ENCODE peak calls at places on chromosomes 4 and X, in six cellular contexts. One of them, this sample, is unnamed.

GRCh38 chrX:3345281-3346081 is 971 bp downstream of the MXRA5 start:
- DNase-seq in IMR-90: no peak
- DNase-seq in mesenchymal stem cell: peak; percentile 74
- DNase-seq in neuronal stem cell: peak; percentile 23
- DNase-seq in H1: no peak
- DNase-seq in trophoblast cell: peak; percentile 50
- DNase-seq in this sample: peak; percentile 61

GRCh38 chr4:157978680-157979361 is 194.0 kb downstream of the GASK1B start:
- DNase-seq in IMR-90: peak; percentile 64
- DNase-seq in mesenchymal stem cell: peak; percentile 74
- DNase-seq in neuronal stem cell: peak; percentile 67
- DNase-seq in H1: peak; percentile 23
- DNase-seq in trophoblast cell: peak; percentile 79
- DNase-seq in this sample: peak; percentile 45

GRCh38 chr4:56666279-56666678 is 14.8 kb downstream of the HOPX start:
- DNase-seq in IMR-90: no peak
- DNase-seq in mesenchymal stem cell: no peak
- DNase-seq in neuronal stem cell: no peak
- DNase-seq in H1: no peak
- DNase-seq in trophoblast cell: no peak
- DNase-seq in this sample: no peak

GRCh38 chr4:89308161-89308500 is 531 bp upstream of the GPRIN3 start:
- DNase-seq in IMR-90: no peak
- DNase-seq in mesenchymal stem cell: no peak
- DNase-seq in neuronal stem cell: no peak
- DNase-seq in H1: no peak
- DNase-seq in trophoblast cell: no peak
- DNase-seq in this sample: no peak

GRCh38 chr4:37604464-37604863 is 81.7 kb downstream of the RELL1 start:
- DNase-seq in IMR-90: peak; percentile 68
- DNase-seq in mesenchymal stem cell: peak; percentile 43
- DNase-seq in neuronal stem cell: no peak
- DNase-seq in H1: no peak
- DNase-seq in trophoblast cell: peak; percentile 79
- DNase-seq in this sample: no peak

GRCh38 chrX:50747471-50747900 is 66.5 kb downstream of the SHROOM4 start:
- DNase-seq in IMR-90: peak; percentile 45
- DNase-seq in mesenchymal stem cell: peak; percentile 35
- DNase-seq in neuronal stem cell: peak; percentile 12
- DNase-seq in H1: no peak
- DNase-seq in trophoblast cell: peak; percentile 38
- DNase-seq in this sample: no peak

GRCh38 chr4:5705672-5706310 is 2.6 kb downstream of the EVC2 start:
- DNase-seq in IMR-90: no peak
- DNase-seq in mesenchymal stem cell: no peak
- DNase-seq in neuronal stem cell: no peak
- DNase-seq in H1: no peak
- DNase-seq in trophoblast cell: peak; percentile 8
- DNase-seq in this sample: no peak

GRCh38 chrX:39726810-39727209 is 370.9 kb downstream of the BCOR start:
- DNase-seq in IMR-90: peak; percentile 58
- DNase-seq in mesenchymal stem cell: peak; percentile 73
- DNase-seq in neuronal stem cell: no peak
- DNase-seq in H1: no peak
- DNase-seq in trophoblast cell: peak; percentile 25
- DNase-seq in this sample: no peak

GRCh38 chrX:150573702-150574101 is 5.3 kb downstream of the MTM1 start:
- DNase-seq in IMR-90: no peak
- DNase-seq in mesenchymal stem cell: no peak
- DNase-seq in neuronal stem cell: no peak
- DNase-seq in H1: no peak
- DNase-seq in trophoblast cell: no peak
- DNase-seq in this sample: no peak

GRCh38 chr4:13483142-13484044 is 747 bp downstream of the RAB28 start:
- DNase-seq in IMR-90: peak; percentile 74
- DNase-seq in mesenchymal stem cell: peak; percentile 86
- DNase-seq in neuronal stem cell: peak; percentile 71
- DNase-seq in H1: no peak
- DNase-seq in trophoblast cell: peak; percentile 42
- DNase-seq in this sample: peak; percentile 66

GRCh38 chr4:131304686-131305085 is 1844.4 kb upstream of the PCDH10 start:
- DNase-seq in IMR-90: no peak
- DNase-seq in mesenchymal stem cell: peak; percentile 21
- DNase-seq in neuronal stem cell: no peak
- DNase-seq in H1: no peak
- DNase-seq in trophoblast cell: no peak
- DNase-seq in this sample: no peak

GRCh38 chrX:11666180-11666579 is 460 bp upstream of the ARHGAP6 start:
- DNase-seq in IMR-90: no peak
- DNase-seq in mesenchymal stem cell: peak; percentile 32
- DNase-seq in neuronal stem cell: peak; percentile 42
- DNase-seq in H1: no peak
- DNase-seq in trophoblast cell: no peak
- DNase-seq in this sample: peak; percentile 57

GRCh38 chr4:83046693-83047473 is 11.9 kb downstream of the COPS4 start:
- DNase-seq in IMR-90: no peak
- DNase-seq in mesenchymal stem cell: no peak
- DNase-seq in neuronal stem cell: no peak
- DNase-seq in H1: no peak
- DNase-seq in trophoblast cell: no peak
- DNase-seq in this sample: no peak

GRCh38 chrX:69262036-69262905 is 97.0 kb upstream of the PJA1 start:
- DNase-seq in IMR-90: peak; percentile 10
- DNase-seq in mesenchymal stem cell: peak; percentile 23
- DNase-seq in neuronal stem cell: no peak
- DNase-seq in H1: no peak
- DNase-seq in trophoblast cell: no peak
- DNase-seq in this sample: no peak

GRCh38 chr4:128661529-128661928 is 148.0 kb upstream of the JADE1 start:
- DNase-seq in IMR-90: no peak
- DNase-seq in mesenchymal stem cell: no peak
- DNase-seq in neuronal stem cell: no peak
- DNase-seq in H1: no peak
- DNase-seq in trophoblast cell: no peak
- DNase-seq in this sample: no peak

GRCh38 chr4:26220704-26221103 is 100.1 kb upstream of the RBPJ start:
- DNase-seq in IMR-90: peak; percentile 83
- DNase-seq in mesenchymal stem cell: peak; percentile 37
- DNase-seq in neuronal stem cell: no peak
- DNase-seq in H1: no peak
- DNase-seq in trophoblast cell: peak; percentile 88
- DNase-seq in this sample: no peak

GRCh38 chr4:23438764-23439163 is 451.1 kb downstream of the PPARGC1A start:
- DNase-seq in IMR-90: no peak
- DNase-seq in mesenchymal stem cell: no peak
- DNase-seq in neuronal stem cell: no peak
- DNase-seq in H1: no peak
- DNase-seq in trophoblast cell: no peak
- DNase-seq in this sample: no peak

GRCh38 chrX:109934434-109934833 is 68.5 kb upstream of the TMEM164 start:
- DNase-seq in IMR-90: peak; percentile 21
- DNase-seq in mesenchymal stem cell: peak; percentile 63
- DNase-seq in neuronal stem cell: no peak
- DNase-seq in H1: no peak
- DNase-seq in trophoblast cell: no peak
- DNase-seq in this sample: no peak

GRCh38 chr4:101103381-101104142 is 243.8 kb downstream of the PPP3CA start:
- DNase-seq in IMR-90: peak; percentile 48
- DNase-seq in mesenchymal stem cell: peak; percentile 17
- DNase-seq in neuronal stem cell: no peak
- DNase-seq in H1: no peak
- DNase-seq in trophoblast cell: no peak
- DNase-seq in this sample: no peak

GRCh38 chr4:128364565-128364964 is 77.0 kb upstream of the PGRMC2 start:
- DNase-seq in IMR-90: peak; percentile 74
- DNase-seq in mesenchymal stem cell: peak; percentile 35
- DNase-seq in neuronal stem cell: no peak
- DNase-seq in H1: no peak
- DNase-seq in trophoblast cell: no peak
- DNase-seq in this sample: no peak

GRCh38 chrX:11953615-11954014 is 184.7 kb upstream of the FRMPD4 start:
- DNase-seq in IMR-90: peak; percentile 86
- DNase-seq in mesenchymal stem cell: peak; percentile 92
- DNase-seq in neuronal stem cell: peak; percentile 3
- DNase-seq in H1: no peak
- DNase-seq in trophoblast cell: no peak
- DNase-seq in this sample: no peak

GRCh38 chr4:25879991-25880641 is 17.3 kb upstream of the SEL1L3 start:
- DNase-seq in IMR-90: peak; percentile 24
- DNase-seq in mesenchymal stem cell: no peak
- DNase-seq in neuronal stem cell: no peak
- DNase-seq in H1: no peak
- DNase-seq in trophoblast cell: no peak
- DNase-seq in this sample: no peak

GRCh38 chr4:25857851-25858400 is 4.9 kb downstream of the SEL1L3 start:
- DNase-seq in IMR-90: no peak
- DNase-seq in mesenchymal stem cell: no peak
- DNase-seq in neuronal stem cell: no peak
- DNase-seq in H1: no peak
- DNase-seq in trophoblast cell: peak; percentile 60
- DNase-seq in this sample: no peak

GRCh38 chr4:86050516-86050915 is 309.3 kb downstream of the MAPK10 start:
- DNase-seq in IMR-90: no peak
- DNase-seq in mesenchymal stem cell: no peak
- DNase-seq in neuronal stem cell: no peak
- DNase-seq in H1: no peak
- DNase-seq in trophoblast cell: no peak
- DNase-seq in this sample: no peak

GRCh38 chr4:95445251-95445650 is 103.5 kb downstream of the UNC5C start:
- DNase-seq in IMR-90: no peak
- DNase-seq in mesenchymal stem cell: no peak
- DNase-seq in neuronal stem cell: no peak
- DNase-seq in H1: no peak
- DNase-seq in trophoblast cell: no peak
- DNase-seq in this sample: no peak

GRCh38 chrX:14598330-14598729 is 69.0 kb downstream of the GLRA2 start:
- DNase-seq in IMR-90: no peak
- DNase-seq in mesenchymal stem cell: no peak
- DNase-seq in neuronal stem cell: no peak
- DNase-seq in H1: peak; percentile 9
- DNase-seq in trophoblast cell: no peak
- DNase-seq in this sample: peak; percentile 24

GRCh38 chr4:47954679-47955078 is 40.3 kb upstream of the NFXL1 start:
- DNase-seq in IMR-90: no peak
- DNase-seq in mesenchymal stem cell: no peak
- DNase-seq in neuronal stem cell: no peak
- DNase-seq in H1: no peak
- DNase-seq in trophoblast cell: no peak
- DNase-seq in this sample: no peak

DNA sequence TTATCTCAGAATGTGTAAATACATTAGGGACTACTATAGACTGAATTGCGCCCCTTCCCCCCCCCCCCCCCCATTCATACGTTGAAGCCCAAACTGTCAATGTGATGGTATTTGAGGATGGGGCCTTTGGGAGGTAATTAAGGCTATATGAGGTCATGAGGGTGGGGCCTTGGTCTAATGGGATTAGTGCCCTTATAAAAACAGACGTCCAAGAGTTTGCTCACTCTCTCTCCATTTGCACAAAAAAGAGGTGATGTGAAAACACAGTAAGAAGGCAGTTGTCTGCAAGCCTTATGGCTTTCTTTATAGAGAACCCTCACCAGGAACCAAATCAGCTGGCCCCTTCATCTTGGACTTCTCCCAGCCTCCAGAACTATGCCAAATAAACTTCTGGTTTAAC is 15.3 kb downstream of the SPACA5 start:
- DNase-seq in IMR-90: no peak
- DNase-seq in mesenchymal stem cell: no peak
- DNase-seq in neuronal stem cell: no peak
- DNase-seq in H1: no peak
- DNase-seq in trophoblast cell: no peak
- DNase-seq in this sample: no peak
- H3K27ac ChIP-seq in IMR-90: no peak overlapping the region
- H3K27ac ChIP-seq in mesenchymal stem cell: no peak overlapping the region
- H3K27ac ChIP-seq in neuronal stem cell: no peak overlapping the region
- H3K27ac ChIP-seq in H1: no peak overlapping the region
- H3K27ac ChIP-seq in trophoblast cell: no peak overlapping the region
- H3K27ac ChIP-seq in this sample: no peak overlapping the region

DNA sequence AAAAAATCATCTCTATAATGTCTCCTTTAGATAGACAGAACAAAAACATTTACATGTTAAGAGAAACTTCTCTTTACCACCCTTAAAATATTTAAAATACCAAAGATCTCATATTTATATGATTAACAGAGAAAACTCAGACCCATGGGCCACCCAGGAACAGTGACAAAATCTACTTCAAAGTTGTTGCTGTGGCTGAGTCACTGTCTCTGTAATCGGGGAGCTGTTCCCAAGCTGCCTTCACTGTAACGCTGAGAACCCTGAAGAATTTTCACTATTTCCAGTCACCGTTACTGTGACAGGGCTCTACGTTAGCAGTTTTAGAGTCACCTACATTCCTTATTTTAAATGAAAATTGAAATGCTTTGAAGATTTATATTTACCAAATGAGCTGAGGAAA is 9.0 kb upstream of the DAPP1 start:
- DNase-seq in IMR-90: no peak
- DNase-seq in mesenchymal stem cell: no peak
- DNase-seq in neuronal stem cell: no peak
- DNase-seq in H1: no peak
- DNase-seq in trophoblast cell: peak; percentile 50
- DNase-seq in this sample: no peak
- H3K14ac ChIP-seq in IMR-90: no peak overlapping the region
- H3K14ac ChIP-seq in mesenchymal stem cell: no peak overlapping the region
- H3K14ac ChIP-seq in neuronal stem cell: no peak overlapping the region
- H3K14ac ChIP-seq in H1: no peak overlapping the region
- H3K14ac ChIP-seq in trophoblast cell: no peak overlapping the region
- H3K14ac ChIP-seq in this sample: no peak overlapping the region

DNA sequence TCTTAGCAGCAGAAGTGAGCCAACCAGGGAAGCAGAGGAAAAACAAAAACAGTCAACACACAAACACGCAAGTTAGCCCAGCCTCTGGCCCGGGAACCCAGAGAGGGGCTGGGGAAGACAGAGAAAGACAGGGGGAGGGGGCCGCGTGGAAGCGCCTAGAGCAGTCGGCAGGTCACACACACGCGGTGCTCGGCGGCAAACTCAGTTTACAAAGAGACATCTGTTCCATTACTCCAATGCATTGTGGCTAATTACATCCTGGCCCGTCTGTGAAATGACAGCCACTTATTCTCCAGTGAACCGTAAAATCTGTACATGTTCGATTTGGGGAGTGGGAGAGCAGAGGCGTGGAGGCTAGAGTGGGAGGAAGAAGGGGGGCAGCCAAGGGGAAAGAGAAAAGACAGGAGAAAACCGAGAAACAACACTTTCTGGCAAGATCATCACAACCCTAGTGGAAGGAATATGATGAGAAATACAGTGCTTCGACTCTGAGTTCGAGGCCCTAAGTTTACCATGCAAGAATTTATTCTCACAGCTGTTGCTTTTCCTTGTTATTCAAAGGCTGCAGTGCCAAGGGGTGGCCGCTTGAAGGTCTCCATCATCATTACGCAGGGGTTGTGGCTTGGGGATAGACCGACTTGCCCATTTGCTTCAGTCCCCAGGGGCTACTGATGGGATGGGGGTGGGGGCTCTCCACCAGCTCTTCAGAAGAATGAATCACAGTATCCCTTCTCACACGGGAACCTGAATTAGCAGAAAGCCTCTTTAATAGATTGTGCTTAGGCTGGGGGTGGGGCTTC is 167.7 kb downstream of the MGST2 start:
- DNase-seq in IMR-90: no peak
- DNase-seq in mesenchymal stem cell: no peak
- DNase-seq in neuronal stem cell: no peak
- DNase-seq in H1: no peak
- DNase-seq in trophoblast cell: no peak
- DNase-seq in this sample: peak; percentile 58
- H3K27ac ChIP-seq in IMR-90: no peak overlapping the region
- H3K27ac ChIP-seq in mesenchymal stem cell: no peak overlapping the region
- H3K27ac ChIP-seq in neuronal stem cell: no peak overlapping the region
- H3K27ac ChIP-seq in H1: no peak overlapping the region
- H3K27ac ChIP-seq in trophoblast cell: no peak overlapping the region
- H3K27ac ChIP-seq in this sample: no peak overlapping the region

GRCh38 chrX:116605576-116605975 is 142.8 kb upstream of the CT83 start:
- DNase-seq in IMR-90: no peak
- DNase-seq in mesenchymal stem cell: no peak
- DNase-seq in neuronal stem cell: no peak
- DNase-seq in H1: no peak
- DNase-seq in trophoblast cell: no peak
- DNase-seq in this sample: no peak
- H3K14ac ChIP-seq in IMR-90: no peak overlapping the region
- H3K14ac ChIP-seq in mesenchymal stem cell: no peak overlapping the region
- H3K14ac ChIP-seq in neuronal stem cell: no peak overlapping the region
- H3K14ac ChIP-seq in H1: no peak overlapping the region
- H3K14ac ChIP-seq in trophoblast cell: no peak overlapping the region
- H3K14ac ChIP-seq in this sample: no peak overlapping the region

This sample was measured in H9.